ENCODE peak calls at places on chromosomes 2 and 18, in seven cellular contexts. O, A, M, P, J, T and I are unnamed samples.

GRCh38 chr2:236601306-236602202 is 31.9 kb downstream of the ACKR3 start:
- DNase-seq in O (no peak), A (no peak), M (no peak), P (no peak), J (no peak), T (no peak), I (no peak)

GRCh38 chr2:96241901-96242611 is 23.7 kb downstream of the TMEM127 start:
- DNase-seq in O (no peak), A (no peak), M (no peak), P (peak), J (no peak), T (peak), I (no peak)

GRCh38 chr2:207911856-207912255 is 113.5 kb downstream of the PLEKHM3 start:
- DNase-seq in O (no peak), A (no peak), M (no peak), P (no peak), J (no peak), T (no peak), I (no peak)

GRCh38 chr2:38634684-38635083 is 31.2 kb upstream of the GALM start:
- DNase-seq in O (no peak), A (no peak), M (no peak), P (no peak), J (no peak), T (no peak), I (no peak)

GRCh38 chr2:74566423-74567085 is 12.0 kb downstream of the DOK1 start:
- DNase-seq in O (no peak), A (peak), M (no peak), P (no peak), J (no peak), T (no peak), I (no peak)

GRCh38 chr2:205524656-205525055 is 157.6 kb upstream of the NRP2 start:
- DNase-seq in O (no peak), A (no peak), M (no peak), P (no peak), J (no peak), T (no peak), I (no peak)

GRCh38 chr2:8089596-8089995 is 592.3 kb upstream of the ID2 start:
- DNase-seq in O (no peak), A (no peak), M (no peak), P (no peak), J (no peak), T (no peak), I (no peak)

GRCh38 chr18:79987566-79987965 is 797 bp downstream of the TXNL4A start:
- DNase-seq in O (no peak), A (no peak), M (no peak), P (no peak), J (no peak), T (no peak), I (no peak)

GRCh38 chr18:31303771-31304170 is 14.2 kb upstream of the DSG1 start:
- DNase-seq in O (no peak), A (no peak), M (no peak), P (no peak), J (no peak), T (no peak), I (no peak)